ENCODE peak calls at places on chromosomes 4 and X, in seven cellular contexts. R, T, O, I, Y, J and M are unnamed samples.
A peak's percentile ranks its signal among the peaks of the same experiment; 100 is the strongest.

GRCh38 chr4:17785858-17786257 is 4.4 kb upstream of the FAM184B start:
- DNase-seq in R (no peak), T (no peak), O (no peak), I (no peak), Y (no peak), J (no peak), M (no peak)

GRCh38 chrX:106005684-106006083 is 32.8 kb downstream of the SERPINA7 start:
- DNase-seq in R (no peak), T (no peak), O (no peak), I (no peak), Y (no peak), J (no peak), M (no peak)

GRCh38 chrX:17613979-17614572 is 123.2 kb upstream of the SCML1 start:
- DNase-seq in R (no peak), T (no peak), O (no peak), I (no peak), Y (no peak), J (peak; percentile 18), M (no peak)

GRCh38 chr4:123304151-123305021 is 92.2 kb upstream of the SPRY1 start:
- DNase-seq in R (no peak), T (no peak), O (no peak), I (no peak), Y (no peak), J (no peak), M (no peak)

GRCh38 chr4:118968006-118968405 is 79.4 kb downstream of the SYNPO2 start:
- DNase-seq in R (peak; percentile 78), T (no peak), O (peak; percentile 92), I (peak; percentile 68), Y (no peak), J (no peak), M (no peak)

GRCh38 chr4:138897818-138898226 is 117.8 kb upstream of the NOCT start:
- DNase-seq in R (peak; percentile 51), T (no peak), O (no peak), I (no peak), Y (no peak), J (peak; percentile 53), M (no peak)

GRCh38 chr4:44725166-44725565 is 1.2 kb downstream of the GNPDA2 start:
- DNase-seq in R (no peak), T (no peak), O (no peak), I (no peak), Y (no peak), J (no peak), M (no peak)

GRCh38 chr4:168318266-168318895 is at the start of gene DDX60:
- DNase-seq in R (peak; percentile 73), T (peak; percentile 74), O (peak; percentile 92), I (peak; percentile 86), Y (peak; percentile 72), J (peak; percentile 75), M (peak; percentile 63)

GRCh38 chrX:122512561-122513072 is 671.5 kb upstream of the GRIA3 start:
- DNase-seq in R (no peak), T (no peak), O (no peak), I (no peak), Y (no peak), J (no peak), M (no peak)

GRCh38 chr4:94403735-94404134 is 48.0 kb upstream of the PDLIM5 start:
- DNase-seq in R (no peak), T (no peak), O (no peak), I (no peak), Y (no peak), J (no peak), M (no peak)

GRCh38 chr4:40363382-40363920 is 28.3 kb downstream of the CHRNA9 start:
- DNase-seq in R (no peak), T (no peak), O (no peak), I (no peak), Y (peak; percentile 57), J (no peak), M (no peak)

GRCh38 chr4:40363945-40364344 is 28.8 kb downstream of the CHRNA9 start:
- DNase-seq in R (no peak), T (no peak), O (no peak), I (no peak), Y (no peak), J (no peak), M (no peak)

GRCh38 chr4:40357738-40358137 is 22.6 kb downstream of the CHRNA9 start:
- DNase-seq in R (no peak), T (no peak), O (no peak), I (no peak), Y (peak; percentile 56), J (no peak), M (no peak)

DNA sequence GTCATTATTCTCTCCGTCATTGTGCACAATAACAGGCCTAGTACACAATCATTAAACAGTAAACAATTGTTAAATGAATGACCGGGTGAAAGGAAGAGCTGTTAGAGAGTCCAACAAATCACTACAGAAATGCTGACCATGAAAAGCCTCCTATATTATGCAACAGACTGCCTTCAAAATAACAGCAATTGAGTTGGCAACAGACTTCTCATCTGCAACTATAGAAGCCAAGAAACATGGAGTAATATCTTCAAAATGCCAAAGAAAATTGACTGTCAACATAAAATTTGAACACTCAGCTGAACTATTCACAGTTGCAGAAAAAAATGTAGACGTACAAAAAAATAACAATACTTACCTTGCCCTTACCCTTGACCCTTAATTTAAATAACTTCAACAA is 26.2 kb downstream of the CHRNA9 start:
- DNase-seq in R (no peak), T (no peak), O (no peak), I (no peak), Y (no peak), J (no peak), M (no peak)
- H3K9me3 ChIP-seq in R (no peaks in the 10 kb centered on the region), T (no peaks in the 10 kb centered on the region), O (peaks cover 7% of the 10 kb centered on the region), I (no peaks in the 10 kb centered on the region), Y (no peaks in the 10 kb centered on the region), J (peaks cover 4% of the 10 kb centered on the region), M (no peaks in the 10 kb centered on the region)

GRCh38 chrX:74104356-74105065 is 199.5 kb upstream of the ZCCHC13 start:
- DNase-seq in R (no peak), T (no peak), O (no peak), I (no peak), Y (no peak), J (no peak), M (no peak)
- H3K9me3 ChIP-seq in R (no peaks in the 10 kb centered on the region), T (no peaks in the 10 kb centered on the region), O (peaks cover 7% of the 10 kb centered on the region), I (no peaks in the 10 kb centered on the region), Y (peaks cover 19% of the 10 kb centered on the region), J (peaks cover 3% of the 10 kb centered on the region), M (no peaks in the 10 kb centered on the region)

GRCh38 chrX:2383144-2383543 is 117.6 kb downstream of the DHRSX start:
- DNase-seq in R (no peak), T (no peak), O (no peak), I (no peak), Y (no peak), J (no peak), M (no peak)

GRCh38 chrX:2387614-2388239 is 113.0 kb downstream of the DHRSX start:
- DNase-seq in R (no peak), T (no peak), O (no peak), I (no peak), Y (no peak), J (no peak), M (no peak)

GRCh38 chrX:2385224-2385623 is 115.6 kb downstream of the DHRSX start:
- DNase-seq in R (no peak), T (no peak), O (no peak), I (no peak), Y (no peak), J (peak; percentile 69), M (no peak)

GRCh38 chrX:2383735-2384134 is 117.0 kb downstream of the DHRSX start:
- DNase-seq in R (no peak), T (no peak), O (no peak), I (no peak), Y (no peak), J (peak; percentile 41), M (no peak)

DNA sequence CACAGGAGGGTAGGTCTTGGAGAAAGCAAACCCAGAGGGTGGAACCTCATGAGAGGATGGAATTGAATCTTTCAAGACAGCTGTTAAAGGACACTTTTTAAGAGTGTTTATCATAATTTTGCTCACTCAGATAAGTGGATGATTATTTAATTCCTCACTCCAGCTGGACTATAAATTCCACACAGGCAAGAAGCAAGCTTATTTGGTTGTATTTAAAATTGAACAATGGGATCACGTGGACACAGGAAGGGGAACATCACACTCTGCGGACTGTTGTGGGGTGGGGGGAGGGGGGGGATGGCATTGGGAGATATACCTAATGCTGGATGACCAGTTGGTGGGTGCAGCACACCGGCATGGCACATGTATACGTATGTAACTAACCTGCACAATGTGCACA is 116.3 kb downstream of the DHRSX start:
- DNase-seq in R (no peak), T (no peak), O (no peak), I (no peak), Y (no peak), J (no peak), M (no peak)
- H3K9me3 ChIP-seq in R (peaks cover 6% of the 10 kb centered on the region), T (no peaks in the 10 kb centered on the region), O (no peaks in the 10 kb centered on the region), I (no peaks in the 10 kb centered on the region), Y (no peaks in the 10 kb centered on the region), J (no peaks in the 10 kb centered on the region), M (no peaks in the 10 kb centered on the region)

GRCh38 chr4:30416547-30416946 is 303.6 kb upstream of the PCDH7 start:
- DNase-seq in R (no peak), T (no peak), O (no peak), I (no peak), Y (no peak), J (no peak), M (no peak)
- H3K9me3 ChIP-seq in R (no peaks in the 10 kb centered on the region), T (peaks cover 23% of the 10 kb centered on the region), O (peaks cover 32% of the 10 kb centered on the region), I (no peaks in the 10 kb centered on the region), Y (peaks cover 42% of the 10 kb centered on the region), J (no peaks in the 10 kb centered on the region), M (peaks cover 4% of the 10 kb centered on the region)

GRCh38 chr4:55568905-55569504 is 22.3 kb upstream of the CLOCK start:
- DNase-seq in R (no peak), T (no peak), O (no peak), I (no peak), Y (no peak), J (no peak), M (no peak)

GRCh38 chr4:55575513-55575912 is 16.5 kb downstream of the PDCL2 start:
- DNase-seq in R (no peak), T (no peak), O (no peak), I (no peak), Y (no peak), J (no peak), M (no peak)

GRCh38 chr4:55574252-55574651 is 17.8 kb downstream of the PDCL2 start:
- DNase-seq in R (no peak), T (no peak), O (no peak), I (no peak), Y (no peak), J (no peak), M (no peak)
- H3K9me3 ChIP-seq in R (no peaks in the 10 kb centered on the region), T (peaks cover 16% of the 10 kb centered on the region), O (peaks cover 30% of the 10 kb centered on the region), I (no peaks in the 10 kb centered on the region), Y (peaks cover 21% of the 10 kb centered on the region), J (no peaks in the 10 kb centered on the region), M (peaks cover 4% of the 10 kb centered on the region)

DNA sequence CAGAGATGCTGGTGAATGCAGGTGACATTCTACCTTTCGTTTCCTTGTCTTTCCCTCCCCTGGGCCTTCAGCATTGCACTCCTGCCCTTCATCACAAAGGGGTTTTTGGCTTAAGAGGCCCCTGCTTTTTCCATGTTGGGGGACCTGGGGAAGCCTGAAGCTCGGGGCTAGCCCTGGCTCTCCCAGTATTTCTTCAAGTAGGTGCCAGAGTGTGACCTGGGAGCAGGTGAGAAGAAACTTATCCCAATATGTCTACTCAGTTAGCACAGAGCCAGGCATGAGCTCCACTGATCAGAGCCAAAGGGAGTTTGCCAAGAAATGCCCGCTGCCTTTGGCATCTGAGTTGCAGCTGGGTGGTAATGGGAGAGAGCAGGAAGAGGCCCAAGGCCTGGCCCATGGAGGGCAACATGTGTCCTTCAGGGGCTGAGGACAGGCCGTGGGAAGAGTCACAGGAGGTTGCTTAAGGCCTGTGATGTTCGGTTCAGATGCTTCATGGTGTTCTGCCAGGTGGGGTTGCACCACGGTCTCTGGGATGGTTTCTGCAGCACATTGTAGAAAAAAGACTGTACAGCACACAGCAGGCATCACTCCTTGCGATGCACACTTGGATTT is 7.6 kb downstream of the PRRG3 start:
- DNase-seq in R (no peak), T (no peak), O (no peak), I (no peak), Y (no peak), J (no peak), M (no peak)
- H3K9me3 ChIP-seq in R (no peaks in the 10 kb centered on the region), T (no peaks in the 10 kb centered on the region), O (no peaks in the 10 kb centered on the region), I (no peaks in the 10 kb centered on the region), Y (no peaks in the 10 kb centered on the region), J (no peaks in the 10 kb centered on the region), M (no peaks in the 10 kb centered on the region)